ENCODE peak calls at places on chromosomes 12 and 14, in five cellular contexts. I is H9, Q is IMR-90, W is neuronal stem cell, L is trophoblast cell. P is an unnamed sample.
A peak's percentile ranks its signal among the peaks of the same experiment; 100 is the strongest.

GRCh38 chr14:94163806-94164205 is 10.3 kb upstream of the PPP4R4 start:
- DNase-seq in I (no peak), Q (no peak), W (no peak), L (no peak), P (peak; percentile 65)

GRCh38 chr12:22821985-22822384 is 197.0 kb downstream of the ETNK1 start:
- DNase-seq in I (no peak), Q (no peak), W (no peak), L (peak; percentile 80), P (peak; percentile 65)

GRCh38 chr14:22213110-22213509 is 375.9 kb downstream of the DAD1 start:
- DNase-seq in I (no peak), Q (peak; percentile 53), W (no peak), L (peak; percentile 97), P (no peak)

GRCh38 chr12:125057708-125058107 is 7.5 kb upstream of the AACS start:
- DNase-seq in I (no peak), Q (no peak), W (no peak), L (peak; percentile 94), P (no peak)

GRCh38 chr14:52918486-52918885 is 32.4 kb downstream of the FERMT2 start:
- DNase-seq in I (no peak), Q (peak; percentile 81), W (no peak), L (no peak), P (no peak)

GRCh38 chr12:92438641-92439396 is 264.0 kb upstream of the PLEKHG7 start:
- DNase-seq in I (no peak), Q (no peak), W (no peak), L (no peak), P (no peak)

GRCh38 chr12:46830731-46831334 is 5.0 kb upstream of the SLC38A4 start:
- DNase-seq in I (peak; percentile 63), Q (no peak), W (peak; percentile 5), L (no peak), P (peak; percentile 14)

GRCh38 chr12:106631150-106631549 is 48.3 kb downstream of the RFX4 start:
- DNase-seq in I (no peak), Q (no peak), W (no peak), L (no peak), P (peak; percentile 12)

GRCh38 chr14:49526101-49526500 is 60.1 kb downstream of the RPS29 start:
- DNase-seq in I (no peak), Q (no peak), W (no peak), L (no peak), P (peak; percentile 64)

GRCh38 chr12:124231980-124232653 is 62.8 kb upstream of the RFLNA start:
- DNase-seq in I (no peak), Q (no peak), W (no peak), L (no peak), P (no peak)

GRCh38 chr14:96077983-96078686 is 39.0 kb downstream of the C14orf132 start:
- DNase-seq in I (no peak), Q (no peak), W (no peak), L (peak; percentile 21), P (no peak)

GRCh38 chr12:127284870-127285431 is 982.0 kb upstream of the TMEM132C start:
- DNase-seq in I (no peak), Q (peak; percentile 81), W (no peak), L (no peak), P (no peak)

GRCh38 chr14:35402323-35403084 is 2.0 kb downstream of the NFKBIA start:
- DNase-seq in I (no peak), Q (peak; percentile 56), W (no peak), L (peak; percentile 47), P (no peak)

GRCh38 chr12:51009038-51009437 is 17.1 kb downstream of the SLC11A2 start:
- DNase-seq in I (no peak), Q (no peak), W (no peak), L (peak; percentile 48), P (no peak)

GRCh38 chr14:105863296-105864108 is 337.1 kb downstream of the TMEM121 start:
- DNase-seq in I (peak; percentile 20), Q (no peak), W (no peak), L (no peak), P (no peak)

GRCh38 chr12:30996255-30996654 is 69.7 kb downstream of the TSPAN11 start:
- DNase-seq in I (no peak), Q (peak; percentile 76), W (no peak), L (peak; percentile 92), P (peak; percentile 34)

GRCh38 chr12:27821259-27821973 is 41.4 kb upstream of the MANSC4 start:
- DNase-seq in I (peak; percentile 61), Q (peak; percentile 85), W (peak; percentile 57), L (peak; percentile 98), P (peak; percentile 84)

GRCh38 chr14:21917699-21918436 is 244.2 kb upstream of the OR4E1 start:
- DNase-seq in I (no peak), Q (peak; percentile 41), W (peak; percentile 33), L (peak; percentile 78), P (peak; percentile 51)

GRCh38 chr14:69260979-69261605 is 1.1 kb downstream of the GALNT16 start:
- DNase-seq in I (peak; percentile 75), Q (no peak), W (peak; percentile 51), L (peak; percentile 20), P (peak; percentile 54)
- H3K9ac ChIP-seq in I (no peak overlapping the region), Q (no peak overlapping the region), W (peak overlapping the region; percentile 82), L (no peak overlapping the region), P (no peak overlapping the region)

DNA sequence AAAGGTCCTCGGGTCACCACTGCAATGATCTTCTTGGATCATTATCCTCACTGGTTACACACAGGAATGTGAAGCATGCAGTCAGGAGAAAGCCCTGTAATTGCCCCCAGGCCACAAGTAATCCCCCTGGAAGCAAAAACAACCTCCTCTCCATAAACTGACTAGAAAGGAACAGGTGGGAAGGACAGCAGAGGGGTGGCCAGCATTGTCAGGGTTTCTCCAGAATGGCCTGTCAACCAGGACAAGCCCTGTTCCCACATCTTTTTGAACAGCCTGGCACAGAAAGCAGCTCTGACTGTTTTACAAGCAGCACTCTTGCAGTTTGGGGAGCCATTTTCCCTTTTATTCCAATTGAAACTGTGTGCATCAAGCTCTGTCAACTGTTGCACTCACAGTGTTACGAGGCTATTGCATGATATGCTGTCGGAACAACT is 36.1 kb downstream of the TMCC3 start:
- DNase-seq in I (peak; percentile 76), Q (no peak), W (peak; percentile 76), L (peak; percentile 54), P (peak; percentile 95)
- H2AK5ac ChIP-seq in I (no peak overlapping the region), Q (no peak overlapping the region), W (no peak overlapping the region), L (no peak overlapping the region), P (no peak overlapping the region)

DNA sequence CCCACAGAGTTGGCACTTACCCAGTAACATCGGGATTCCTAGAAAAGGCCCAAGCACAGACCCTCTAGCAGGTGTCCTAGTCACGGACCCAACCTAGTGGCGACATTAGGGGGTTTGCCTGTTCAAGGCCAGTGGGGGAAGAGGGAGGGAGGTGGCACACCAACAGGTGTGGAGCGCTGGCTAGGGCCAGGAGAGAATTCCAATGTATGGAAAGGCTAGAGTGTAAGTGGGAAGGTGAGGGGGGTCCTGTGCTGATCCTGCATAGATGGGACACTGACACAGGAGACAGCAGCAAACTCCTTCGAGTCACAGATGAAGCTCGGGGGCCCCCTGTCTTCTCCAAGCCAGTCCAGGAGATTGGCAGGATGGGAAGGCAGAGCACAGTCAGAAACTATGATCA is 4.8 kb downstream of the PPP1R3E start:
- DNase-seq in I (no peak), Q (no peak), W (no peak), L (no peak), P (no peak)
- H3K9ac ChIP-seq in I (no peak overlapping the region), Q (no peak overlapping the region), W (no peak overlapping the region), L (no peak overlapping the region), P (no peak overlapping the region)

DNA sequence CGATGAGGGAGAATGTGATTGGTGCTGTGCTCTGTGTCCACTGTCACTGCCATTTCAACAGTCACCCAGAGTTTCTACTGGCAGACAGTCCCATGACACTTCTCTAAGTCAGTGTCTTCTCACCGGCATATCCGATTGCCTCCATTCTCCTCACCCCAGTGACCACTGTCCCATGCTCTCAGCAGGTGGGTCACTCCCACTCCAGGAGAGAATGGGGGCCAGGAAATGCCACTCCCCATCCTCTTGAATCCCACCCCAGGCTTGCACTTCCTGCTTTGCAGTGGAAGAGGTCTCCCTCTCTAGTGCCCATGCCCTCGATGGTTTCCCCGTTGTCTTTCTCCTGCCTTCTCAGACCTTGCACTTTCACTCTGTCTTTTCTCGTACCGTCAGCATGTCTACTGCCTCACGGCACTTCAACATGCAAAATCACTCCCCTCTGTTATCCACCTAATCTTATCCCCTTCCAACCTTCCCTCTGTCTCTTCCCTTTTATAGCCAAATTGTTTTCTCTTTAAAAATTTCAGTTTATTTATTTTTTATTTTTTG is 2.2 kb upstream of the EP400 start:
- DNase-seq in I (peak; percentile 48), Q (no peak), W (no peak), L (no peak), P (peak; percentile 28)
- H2AK5ac ChIP-seq in I (no peak overlapping the region), Q (peak overlapping the region; percentile 39), W (no peak overlapping the region), L (no peak overlapping the region), P (no peak overlapping the region)

GRCh38 chr12:9064201-9064814 is 51.4 kb downstream of the A2M start:
- DNase-seq in I (peak; percentile 82), Q (peak; percentile 10), W (peak; percentile 49), L (peak; percentile 67), P (peak; percentile 89)
- H3K9ac ChIP-seq in I (peak overlapping the region; percentile 41), Q (peak overlapping the region; percentile 76), W (peak overlapping the region; percentile 98), L (peak overlapping the region; percentile 71), P (peak overlapping the region; percentile 91)

DNA sequence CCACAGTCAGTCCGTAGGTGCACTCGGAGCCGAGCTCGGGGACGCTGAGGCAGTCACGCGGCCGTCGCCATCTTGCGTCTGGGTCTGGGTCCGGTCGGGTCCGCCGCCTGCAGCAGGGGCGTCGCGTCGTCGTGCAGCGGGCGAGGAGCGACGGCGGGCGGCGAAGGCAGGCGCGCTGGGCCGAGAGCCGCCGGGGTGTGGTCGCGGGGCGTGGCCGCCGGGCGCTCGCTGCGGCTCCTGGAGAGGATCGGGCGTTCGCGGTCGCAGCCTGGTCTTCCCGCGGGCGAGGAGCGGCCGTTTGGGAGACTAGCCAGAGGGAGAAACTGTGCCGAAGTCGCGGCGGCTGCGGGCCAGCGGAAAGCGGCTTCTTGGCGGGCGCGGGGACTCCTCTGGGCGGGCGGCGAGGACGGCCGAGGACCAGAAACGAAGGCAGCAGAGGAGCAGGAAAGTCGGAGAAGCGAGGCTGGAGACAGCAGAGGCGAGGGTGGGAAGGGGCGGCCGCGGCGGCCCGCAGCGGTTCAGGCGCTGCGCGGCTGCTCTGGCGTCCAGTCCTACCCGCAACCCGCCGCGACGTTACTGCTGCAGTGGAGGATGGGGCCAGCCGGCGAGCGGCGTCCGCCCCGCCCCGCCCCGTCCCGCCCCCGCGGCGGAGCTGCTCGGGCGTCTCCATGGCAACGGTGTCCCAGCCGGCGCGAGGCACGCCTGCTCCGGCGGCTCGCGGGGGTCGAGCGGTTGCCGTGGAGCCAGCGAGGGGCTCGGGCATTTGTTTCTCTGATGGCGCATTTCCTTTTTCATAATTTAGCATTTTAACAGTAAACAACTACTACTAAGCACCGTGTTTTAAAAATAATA is at the start of gene PNMA1:
- DNase-seq in I (peak; percentile 91), Q (peak; percentile 72), W (peak; percentile 89), L (peak; percentile 92), P (peak; percentile 90)
- H2AK5ac ChIP-seq in I (no peak within 1 kb of the TSS), Q (peak within 1 kb of the TSS; percentile 93), W (peak within 1 kb of the TSS; percentile 66), L (no peak within 1 kb of the TSS), P (no peak within 1 kb of the TSS)

P was measured in mesendoderm.